ENCODE peak calls at places on chromosomes 16 and 17, in five cellular contexts. O is Peyer's patch, L is esophagus squamous epithelium, Y is uterus, I is sigmoid colon. C is an unnamed sample. For H3K27me3, the result is how much of the 10 kb centered on the place peaks cover.

GRCh38 chr17:28499366-28499668 is 6.8 kb upstream of the FOXN1 start:
- DNase-seq in O (no peak), L (no peak), Y (no peak), I (no peak), C (no peak)

GRCh38 chr17:75313941-75314550 is 24.8 kb upstream of the SLC25A19 start:
- DNase-seq in O (no peak), L (no peak), Y (no peak), I (peak), C (no peak)

GRCh38 chr17:29005936-29006438 is at the start of gene SEZ6:
- DNase-seq in O (peak), L (no peak), Y (peak), I (no peak), C (no peak)

GRCh38 chr17:80892019-80892855 is 99.4 kb upstream of the CHMP6 start:
- DNase-seq in O (peak), L (peak), Y (peak), I (peak), C (peak)

GRCh38 chr16:89720520-89720858 is 209 bp downstream of the VPS9D1 start:
- DNase-seq in O (no peak), L (no peak), Y (no peak), I (no peak), C (no peak)

GRCh38 chr17:71600137-71600789 is 520.6 kb upstream of the SOX9 start:
- DNase-seq in O (no peak), L (no peak), Y (no peak), I (no peak), C (no peak)

GRCh38 chr17:42517516-42517915 is 18.5 kb upstream of the NAGLU start:
- DNase-seq in O (peak), L (no peak), Y (peak), I (peak), C (no peak)

GRCh38 chr17:15981646-15982580 is 17.6 kb downstream of the ZSWIM7 start:
- DNase-seq in O (no peak), L (no peak), Y (no peak), I (no peak), C (no peak)

GRCh38 chr17:7582401-7583252 is 1.0 kb upstream of the MPDU1 start:
- DNase-seq in O (no peak), L (no peak), Y (peak), I (peak), C (no peak)

GRCh38 chr17:8038954-8039610 is at the start of gene ALOX15B:
- DNase-seq in O (no peak), L (no peak), Y (no peak), I (no peak), C (no peak)

GRCh38 chr17:34726536-34727384 is 147.4 kb downstream of the TMEM132E start:
- DNase-seq in O (no peak), L (no peak), Y (no peak), I (no peak), C (no peak)

GRCh38 chr17:4407851-4408250 is 25.9 kb upstream of the SPNS3 start:
- DNase-seq in O (no peak), L (no peak), Y (no peak), I (no peak), C (no peak)

GRCh38 chr17:76417499-76418143 is 33.2 kb downstream of the SPHK1 start:
- DNase-seq in O (no peak), L (no peak), Y (no peak), I (no peak), C (no peak)

GRCh38 chr16:82834156-82834758 is 207.5 kb downstream of the CDH13 start:
- DNase-seq in O (no peak), L (no peak), Y (no peak), I (no peak), C (no peak)

DNA sequence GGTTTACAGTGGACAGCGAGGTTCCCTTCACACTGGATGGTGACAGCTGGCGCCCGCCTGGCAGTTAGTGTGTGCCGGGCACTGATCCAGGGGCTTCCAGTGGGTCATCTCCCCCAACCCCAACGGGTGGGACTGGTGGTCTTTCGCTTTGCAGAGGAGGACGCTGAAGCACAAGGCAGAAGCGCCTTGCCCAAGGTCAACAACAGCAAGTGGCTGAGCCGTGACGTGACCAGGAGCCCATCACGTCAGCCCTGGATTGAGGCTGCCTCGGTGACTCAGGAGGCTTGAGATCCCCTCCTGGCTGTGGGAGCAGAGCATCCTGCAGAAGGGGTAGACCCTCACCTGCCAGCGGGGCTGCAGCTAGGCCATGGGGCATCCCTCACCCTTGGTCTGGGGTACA is 215.3 kb downstream of the RBFOX3 start:
- DNase-seq in O (no peak), L (no peak), Y (no peak), I (no peak), C (no peak)
- H3K27me3 ChIP-seq in O (under half), L (under half), Y (under half), I (under half), C (half or more)

DNA sequence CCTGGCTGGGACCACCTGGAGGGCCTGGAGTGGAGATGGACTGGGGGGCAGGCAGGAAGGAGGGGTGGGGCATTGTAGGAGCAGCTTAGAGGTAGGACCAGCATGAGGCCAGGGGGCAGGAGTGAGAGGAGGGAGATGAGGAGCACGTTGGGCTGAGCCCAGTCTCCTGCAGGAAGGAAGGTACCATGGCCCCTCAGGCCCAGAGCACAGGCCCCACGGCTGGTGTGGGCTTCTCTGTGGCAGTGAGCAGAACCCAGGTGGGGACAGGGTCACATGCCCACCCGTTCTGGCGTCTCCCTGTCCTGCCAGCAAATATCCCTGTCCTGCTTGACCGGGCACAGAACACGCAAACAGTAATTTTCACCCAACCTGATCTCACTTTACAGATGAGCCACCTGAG is 141.8 kb downstream of the ENGASE start:
- DNase-seq in O (no peak), L (no peak), Y (no peak), I (no peak), C (no peak)
- H3K27me3 ChIP-seq in O (under half), L (under half), Y (under half), I (half or more), C (half or more)

DNA sequence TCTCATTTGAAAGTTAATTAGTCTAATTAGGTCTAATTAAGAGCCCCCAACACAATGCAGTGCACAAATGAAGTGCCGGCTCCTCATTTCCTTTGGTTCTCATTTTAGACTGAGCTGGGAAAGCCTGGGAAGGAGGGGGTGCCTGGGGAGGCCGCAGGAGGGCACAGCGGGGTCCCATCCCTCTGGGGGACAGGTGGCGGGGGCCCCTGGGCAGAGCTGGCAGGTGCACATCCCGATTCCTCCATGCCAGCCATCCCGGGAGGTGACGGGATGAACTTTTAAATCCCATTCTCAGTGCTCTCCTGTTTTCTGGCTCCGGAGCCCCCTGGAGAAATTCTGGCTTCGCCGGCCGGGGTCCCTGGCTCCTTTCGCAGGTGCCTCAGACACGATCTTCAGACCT is 90.7 kb downstream of the ENGASE start:
- DNase-seq in O (no peak), L (no peak), Y (no peak), I (no peak), C (no peak)
- H3K27me3 ChIP-seq in O (under half), L (under half), Y (under half), I (under half), C (under half)

DNA sequence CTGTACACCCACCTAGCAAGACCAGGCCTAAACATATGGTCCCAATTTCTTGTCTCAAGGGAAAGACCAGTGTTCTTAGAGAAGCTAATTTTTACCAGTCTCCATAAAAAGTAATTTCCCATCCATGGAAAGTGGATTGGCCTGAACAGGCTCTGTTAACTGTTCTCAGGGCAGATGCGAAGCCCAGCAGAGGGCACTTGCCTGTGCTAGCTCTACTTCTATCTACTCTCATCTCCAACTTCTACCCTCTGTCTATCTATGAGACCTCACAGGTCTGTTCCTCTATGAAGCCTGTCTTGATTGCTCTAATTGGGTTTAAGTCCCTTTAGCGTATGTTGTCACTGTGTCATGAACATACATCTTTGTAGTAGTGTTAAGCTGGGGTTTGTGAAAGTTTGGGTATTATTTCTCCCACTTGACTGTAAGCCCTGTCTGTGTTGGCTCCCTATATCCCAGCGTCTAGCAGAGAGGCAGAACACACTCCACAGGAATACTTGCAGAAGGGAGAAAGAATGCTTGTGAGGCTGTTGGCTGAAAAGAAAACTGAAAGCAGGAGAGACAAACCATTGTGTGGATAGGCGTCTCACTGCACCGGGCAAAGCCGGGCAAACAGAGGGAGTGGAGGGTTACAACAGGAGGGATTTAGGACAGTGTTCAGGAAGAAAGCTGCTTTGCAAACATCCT is 167.2 kb upstream of the MAF start:
- DNase-seq in O (no peak), L (no peak), Y (peak), I (no peak), C (no peak)
- H3K27me3 ChIP-seq in O (under half), L (under half), Y (under half), I (under half), C (under half)

GRCh38 chr16:86051376-86052114 is 152.6 kb downstream of the IRF8 start:
- DNase-seq in O (no peak), L (no peak), Y (no peak), I (no peak), C (no peak)
- H3K27me3 ChIP-seq in O (under half), L (under half), Y (under half), I (under half), C (under half)

DNA sequence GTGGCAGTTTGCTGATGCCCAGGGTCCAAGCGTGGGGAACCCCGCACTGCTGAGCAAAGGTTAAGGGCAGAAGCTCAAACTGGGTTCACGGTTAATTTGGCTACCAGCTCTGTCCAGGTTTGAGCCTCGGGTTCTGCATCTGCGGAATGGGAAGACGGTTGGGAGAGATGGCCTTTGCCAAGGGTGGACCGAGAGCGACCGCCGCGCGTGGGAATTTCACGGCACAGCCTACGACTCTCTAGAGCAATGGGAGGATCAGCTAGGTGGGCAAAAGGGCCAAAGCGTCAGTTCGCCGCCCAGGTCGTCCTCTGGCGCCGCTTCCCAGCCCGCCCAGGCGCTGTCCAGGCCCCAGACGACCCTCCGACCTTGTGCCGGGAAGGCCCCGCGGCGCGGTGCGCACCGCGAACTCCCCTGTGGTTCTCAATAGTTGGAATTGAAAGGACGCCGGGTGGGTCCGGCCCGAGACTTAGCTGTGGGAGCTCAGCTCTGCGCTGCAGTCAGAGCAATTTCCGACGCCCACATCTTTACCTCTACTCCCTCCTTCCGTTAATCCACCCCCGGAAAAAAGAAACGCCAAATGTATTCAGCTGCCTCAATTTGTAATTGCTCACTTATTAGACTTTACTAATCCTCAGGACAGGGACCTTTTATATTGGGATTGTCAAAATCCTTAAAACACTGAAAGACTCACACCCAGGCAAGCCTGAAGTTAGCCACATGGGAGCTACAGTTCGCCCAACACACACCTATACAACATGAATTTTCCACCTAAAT is 2.5 kb upstream of the HS3ST3B1 start:
- DNase-seq in O (no peak), L (no peak), Y (no peak), I (no peak), C (no peak)
- H3K27me3 ChIP-seq in O (under half), L (under half), Y (under half), I (half or more), C (under half)

DNA sequence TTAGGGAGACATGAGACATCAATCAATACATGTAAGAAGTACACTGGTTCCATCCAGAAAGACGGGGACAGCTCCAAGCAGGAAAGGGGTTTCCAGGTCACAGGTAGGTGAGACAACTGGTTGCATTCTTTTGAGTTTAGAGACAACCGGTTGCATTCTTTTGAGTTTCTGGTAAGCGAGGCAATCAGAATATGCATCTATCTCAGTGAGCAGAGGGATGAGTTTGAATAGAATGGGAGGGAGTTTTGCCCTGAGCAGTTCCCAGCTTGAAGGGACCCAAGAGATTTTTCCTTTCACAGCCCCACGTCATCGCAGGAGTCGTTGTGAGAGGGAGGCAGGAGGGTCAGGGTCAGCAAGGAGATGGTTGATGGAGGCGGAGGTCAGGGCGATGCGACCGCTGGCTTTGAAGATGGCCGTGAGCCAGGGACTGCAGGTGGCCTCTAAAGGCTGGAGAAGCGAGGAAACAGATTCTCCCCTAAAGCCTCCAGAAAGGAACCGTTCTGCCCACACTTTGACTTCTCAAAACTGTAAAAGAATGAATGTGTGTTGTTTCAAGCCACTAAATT is 36.5 kb downstream of the IRF8 start:
- DNase-seq in O (no peak), L (no peak), Y (no peak), I (no peak), C (no peak)
- H3K27me3 ChIP-seq in O (under half), L (under half), Y (under half), I (under half), C (under half)

DNA sequence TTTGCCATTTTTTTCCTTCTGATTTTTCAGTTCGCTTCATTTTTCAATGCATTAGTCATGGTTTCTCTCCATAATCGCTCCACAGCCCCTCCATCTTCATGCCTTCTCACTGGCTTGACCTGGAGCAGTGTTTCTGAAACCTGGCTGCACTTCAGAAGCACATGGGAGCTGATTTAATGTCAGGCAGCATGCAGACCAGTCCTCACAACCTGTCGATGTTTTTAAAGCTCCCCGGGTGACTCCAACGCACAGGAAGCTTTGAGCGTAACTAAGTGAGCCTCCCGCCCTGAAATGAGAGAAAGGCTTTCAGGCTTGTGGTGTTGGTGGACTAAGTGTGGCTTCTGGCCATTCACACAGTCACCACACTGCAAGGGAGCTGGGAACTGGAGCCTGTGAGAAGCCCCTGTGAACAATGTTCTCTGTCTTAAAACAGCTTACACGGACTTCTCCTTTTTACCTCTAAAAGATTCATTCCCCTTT is 16.8 kb upstream of the DRG2 start:
- DNase-seq in O (no peak), L (no peak), Y (peak), I (no peak), C (peak)
- H3K27me3 ChIP-seq in O (under half), L (under half), Y (under half), I (under half), C (under half)

GRCh38 chr17:81957691-81958432 is 3.1 kb downstream of the NOTUM start:
- DNase-seq in O (no peak), L (no peak), Y (no peak), I (no peak), C (no peak)

GRCh38 chr17:81955058-81955681 is 5.8 kb downstream of the NOTUM start:
- DNase-seq in O (no peak), L (no peak), Y (no peak), I (no peak), C (no peak)

GRCh38 chr17:81956607-81957589 is 4.1 kb downstream of the NOTUM start:
- DNase-seq in O (no peak), L (no peak), Y (no peak), I (no peak), C (no peak)

GRCh38 chr17:81954131-81955057 is 6.6 kb downstream of the NOTUM start:
- DNase-seq in O (no peak), L (no peak), Y (no peak), I (no peak), C (no peak)

GRCh38 chr17:81955756-81956544 is 5.0 kb downstream of the NOTUM start:
- DNase-seq in O (no peak), L (no peak), Y (no peak), I (no peak), C (no peak)
- H3K27me3 ChIP-seq in O (under half), L (under half), Y (under half), I (half or more), C (under half)

DNA sequence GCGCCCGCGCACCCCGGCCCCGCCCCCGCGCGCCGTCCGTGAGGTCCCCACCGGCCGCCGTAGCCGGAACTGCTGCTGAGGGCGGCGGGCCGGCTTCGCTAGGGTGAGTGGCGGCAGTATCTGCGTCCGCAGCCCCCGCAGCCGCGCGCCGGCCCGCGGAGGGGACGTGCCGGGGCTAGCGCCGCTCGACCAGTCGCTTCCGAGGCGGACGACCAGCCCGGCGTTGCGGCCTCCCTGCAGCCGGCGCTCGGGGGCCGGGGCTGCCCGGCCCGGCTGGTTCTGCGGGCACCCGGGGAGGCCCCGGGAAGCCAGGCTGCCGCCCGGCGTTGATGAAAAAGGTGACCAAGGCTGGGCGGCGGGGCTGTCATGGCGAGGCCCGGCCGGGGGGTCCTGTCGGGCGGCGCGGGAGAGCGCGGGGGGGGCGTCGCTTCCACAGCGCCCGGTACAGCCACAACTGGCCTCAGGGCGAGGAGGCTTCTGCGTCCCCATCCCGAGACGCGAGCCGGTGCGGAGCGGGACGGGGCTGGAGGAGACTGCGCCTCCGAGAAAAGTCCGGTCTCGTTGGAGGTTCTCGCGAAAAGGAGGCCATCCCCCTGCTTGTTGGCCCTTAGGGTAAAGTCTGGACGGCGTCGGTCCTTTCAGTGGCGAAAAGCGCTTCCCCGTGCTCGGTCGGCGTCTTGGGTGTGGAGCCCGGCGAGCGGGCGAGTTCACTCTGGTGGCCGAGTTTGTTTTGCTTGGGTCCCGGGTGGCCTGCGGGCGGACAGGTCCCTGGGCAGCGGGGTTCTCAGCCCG is at the start of gene CRAMP1:
- DNase-seq in O (no peak), L (no peak), Y (no peak), I (peak), C (no peak)
- H3K27me3 ChIP-seq in O (under half), L (under half), Y (under half), I (under half), C (under half)